ENCODE peak calls at places on chromosomes 5 and 9, in four cellular contexts. J is psoas muscle, T is stomach, N is K562. E is an unnamed sample.

GRCh38 chr9:13352451-13352979 is 73.0 kb upstream of the MPDZ start:
- DNase-seq in N (no peak), J (no peak), T (no peak), E (no peak)

GRCh38 chr9:81380504-81380903 is 308.8 kb downstream of the TLE1 start:
- DNase-seq in J (no peak), N (no peak), T (no peak), E (no peak)

GRCh38 chr5:149063017-149063687 is at the start of gene SH3TC2:
- DNase-seq in N (no peak), J (no peak), T (peak; percentile 26), E (peak; percentile 91)

GRCh38 chr5:9820696-9821449 is 190.7 kb upstream of the TAS2R1 start:
- DNase-seq in N (no peak), J (no peak), T (no peak), E (no peak)

GRCh38 chr5:151492729-151493128 is 45.3 kb downstream of the SLC36A1 start:
- DNase-seq in J (no peak), N (no peak), T (no peak), E (no peak)

GRCh38 chr9:128862401-128862851 is 19.3 kb downstream of the KYAT1 start:
- DNase-seq in T (peak; percentile 90), J (peak; percentile 38), N (no peak), E (no peak)

GRCh38 chr5:72860499-72860898 is 44.0 kb downstream of the TNPO1 start:
- DNase-seq in N (no peak), T (no peak), J (no peak), E (no peak)

GRCh38 chr5:181140766-181141165 is 6.6 kb upstream of the OR2V2 start:
- DNase-seq in J (no peak), N (no peak), T (no peak), E (no peak)

GRCh38 chr5:9498541-9499497 is 47.1 kb downstream of the SEMA5A start:
- DNase-seq in N (peak; percentile 38), J (no peak), T (no peak), E (peak; percentile 49)

GRCh38 chr5:130198927-130199326 is 294.7 kb downstream of the CHSY3 start:
- DNase-seq in N (no peak), T (no peak), J (no peak), E (peak; percentile 14)

GRCh38 chr9:128116104-128117083 is 11.1 kb downstream of the PTGES2 start:
- DNase-seq in N (no peak), T (peak; percentile 44), J (peak; percentile 13), E (no peak)

GRCh38 chr5:79255786-79256557 is 20.0 kb downstream of the JMY start:
- DNase-seq in T (peak; percentile 40), N (peak; percentile 27), J (no peak), E (peak; percentile 70)

GRCh38 chr5:66554211-66554610 is 42.0 kb upstream of the MAST4 start:
- DNase-seq in N (no peak), J (no peak), T (no peak), E (no peak)

GRCh38 chr5:132293992-132294727 is at the start of gene SLC22A4:
- DNase-seq in N (peak; percentile 90), T (peak; percentile 80), J (peak; percentile 95), E (peak; percentile 97)

GRCh38 chr9:136947955-136948510 is 3.0 kb downstream of the C8G start:
- DNase-seq in N (peak; percentile 38), J (peak; percentile 59), T (peak; percentile 60), E (peak; percentile 75)

GRCh38 chr5:71939452-71939932 is 167.8 kb upstream of the MAP1B start:
- DNase-seq in J (no peak), T (no peak), N (no peak), E (no peak)

GRCh38 chr9:107557236-107557990 is 67.8 kb upstream of the KLF4 start:
- DNase-seq in T (no peak), N (no peak), J (no peak), E (no peak)

GRCh38 chr5:121319292-121319691 is 532.4 kb upstream of the FTMT start:
- DNase-seq in N (no peak), T (no peak), J (no peak), E (no peak)

GRCh38 chr5:100790170-100790665 is 112.9 kb downstream of the ST8SIA4 start:
- DNase-seq in J (no peak), T (no peak), N (no peak), E (peak; percentile 50)

GRCh38 chr5:166909926-166910325 is 1381.5 kb upstream of the WWC1 start:
- DNase-seq in N (no peak), T (no peak), J (no peak), E (no peak)

GRCh38 chr5:170312666-170313065 is 15.1 kb upstream of the LCP2 start:
- DNase-seq in J (no peak), T (no peak), N (no peak), E (no peak)

GRCh38 chr5:93574041-93574938 is 6.7 kb downstream of the NR2F1-AS1 start:
- DNase-seq in N (no peak), J (no peak), T (no peak), E (no peak)

GRCh38 chr5:127442085-127442484 is 75.4 kb upstream of the PRRC1 start:
- DNase-seq in T (no peak), J (no peak), N (no peak), E (no peak)

GRCh38 chr9:124389146-124389939 is 25.9 kb downstream of the PSMB7 start:
- DNase-seq in T (no peak), J (no peak), N (no peak), E (no peak)

GRCh38 chr9:134945509-134946275 is 28.0 kb upstream of the FCN1 start:
- DNase-seq in N (no peak), T (no peak), J (no peak), E (no peak)

GRCh38 chr9:29422445-29422844 is 1849.2 kb upstream of the C9orf72 start:
- DNase-seq in T (no peak), J (no peak), N (no peak), E (no peak)

GRCh38 chr9:112169368-112169767 is 5.7 kb downstream of the SUSD1 start:
- DNase-seq in T (no peak), J (no peak), N (no peak), E (peak; percentile 63)

GRCh38 chr5:97194366-97194765 is 11.3 kb upstream of the RIOK2 start:
- DNase-seq in J (no peak), N (no peak), T (no peak), E (no peak)

GRCh38 chr5:53712327-53712726 is 151.9 kb downstream of the NDUFS4 start:
- DNase-seq in T (no peak), J (no peak), N (no peak), E (no peak)

GRCh38 chr5:150320048-150320555 is 17.4 kb upstream of the ARSI start:
- DNase-seq in J (peak; percentile 76), N (no peak), T (peak; percentile 30), E (no peak)

GRCh38 chr5:148829734-148830133 is 3.3 kb downstream of the ADRB2 start:
- DNase-seq in J (no peak), N (no peak), T (no peak), E (no peak)

GRCh38 chr5:54217826-54218503 is 92.4 kb downstream of the ARL15 start:
- DNase-seq in T (peak; percentile 27), N (peak; percentile 25), J (no peak), E (no peak)

GRCh38 chr5:90940227-90940995 is 381.8 kb downstream of the ADGRV1 start:
- DNase-seq in N (no peak), T (no peak), J (no peak), E (no peak)

GRCh38 chr5:80181618-80182211 is 74.1 kb downstream of the SERINC5 start:
- DNase-seq in J (no peak), N (no peak), T (peak; percentile 91), E (peak; percentile 93)

GRCh38 chr9:94719878-94720277 is 6.6 kb upstream of the AOPEP start:
- DNase-seq in J (no peak), N (no peak), T (no peak), E (no peak)

GRCh38 chr5:106784846-106785245 is 885.9 kb downstream of the EFNA5 start:
- DNase-seq in T (no peak), J (no peak), N (no peak), E (no peak)

GRCh38 chr5:113390224-113390623 is 44.6 kb downstream of the TSSK1B start:
- DNase-seq in J (no peak), T (no peak), N (no peak), E (no peak)

GRCh38 chr5:172169216-172169615 is 18.8 kb downstream of the STK10 start:
- DNase-seq in J (no peak), N (no peak), T (no peak), E (no peak)
- H3K4me1 ChIP-seq in J (peaks cover 35% of the 10 kb centered on the region), N (no peaks in the 10 kb centered on the region), T (peaks cover 8% of the 10 kb centered on the region), E (no peaks in the 10 kb centered on the region)

DNA sequence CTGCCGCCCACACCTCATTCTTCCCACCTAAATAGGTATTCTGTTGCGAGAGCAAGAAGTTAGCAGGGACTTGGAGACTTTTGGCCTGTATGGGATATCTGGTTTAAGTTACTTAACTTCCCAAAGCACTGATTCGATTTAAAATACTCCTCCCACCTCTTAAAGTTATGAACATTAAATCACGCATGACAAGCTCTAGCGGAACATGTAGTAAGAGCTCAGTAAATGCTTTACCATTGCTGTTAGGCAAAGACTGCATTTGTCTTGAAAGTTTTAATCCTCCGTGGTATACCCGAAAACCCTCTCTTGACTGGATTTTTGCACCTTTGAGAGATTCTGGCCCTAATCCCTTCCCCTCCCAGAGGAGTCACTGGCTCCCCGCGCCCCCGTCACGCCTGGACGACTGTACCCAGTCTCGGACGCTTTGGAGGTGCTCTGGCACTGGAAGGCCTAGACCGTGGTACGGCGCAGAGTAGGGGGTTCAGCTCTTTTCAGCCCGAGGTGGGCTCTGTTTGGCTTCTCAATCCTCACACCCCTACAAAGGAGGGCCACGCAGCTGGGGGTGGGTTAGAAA is 4.4 kb downstream of the GDNF start:
- DNase-seq in J (no peak), T (no peak), N (no peak), E (no peak)
- H3K4me3 ChIP-seq in J (peak overlapping the region; percentile 73), T (peak overlapping the region; percentile 38), N (no peak overlapping the region), E (no peak overlapping the region)

DNA sequence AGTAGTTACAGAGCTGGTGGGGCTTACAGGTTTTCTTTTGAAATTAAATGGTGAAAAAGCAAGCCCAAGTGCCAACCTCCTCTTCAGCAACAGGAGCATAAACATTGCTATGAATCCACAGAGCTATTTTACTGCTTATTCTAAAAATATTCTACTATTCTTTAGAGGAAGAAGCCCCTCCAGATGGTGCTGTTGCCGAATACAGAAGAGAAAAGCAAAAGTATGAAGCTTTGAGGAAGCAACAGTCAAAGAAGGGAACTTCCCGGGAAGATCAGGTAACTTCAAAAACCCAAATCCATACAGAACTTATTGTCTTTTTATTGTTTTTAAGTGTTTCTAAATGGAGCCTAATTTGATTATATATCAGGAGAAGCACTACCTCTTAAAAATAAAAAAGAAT is 202.8 kb downstream of the CWC27 start:
- DNase-seq in J (no peak), N (no peak), T (no peak), E (no peak)
- H3K4me1 ChIP-seq in J (no peaks in the 10 kb centered on the region), N (peaks cover 7% of the 10 kb centered on the region), T (no peaks in the 10 kb centered on the region), E (no peaks in the 10 kb centered on the region)

DNA sequence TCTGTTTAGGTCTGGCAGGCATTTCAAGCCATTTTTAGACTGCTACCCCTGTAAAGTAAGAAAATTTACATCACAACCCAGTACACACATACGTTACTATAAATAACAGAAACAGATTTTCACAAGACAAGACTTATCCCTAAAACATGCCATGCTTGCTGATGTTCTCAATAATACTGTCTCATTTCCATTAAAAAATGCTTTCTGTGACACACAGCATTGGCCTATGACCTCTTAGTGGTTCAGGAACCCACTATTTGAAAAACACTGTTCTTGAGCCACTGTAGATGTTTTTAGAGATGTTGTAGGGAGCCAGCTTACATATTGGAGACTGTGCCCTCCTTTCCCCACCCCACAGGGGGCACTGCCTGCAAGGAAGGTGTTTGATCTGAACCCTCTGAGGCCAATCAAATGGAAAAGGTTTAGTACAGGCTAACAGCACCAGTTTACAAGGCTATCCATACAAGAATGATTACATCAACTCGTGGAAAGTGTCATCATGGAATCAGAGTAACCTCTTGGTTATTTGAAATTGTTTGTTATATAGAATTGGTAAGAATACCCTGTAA is 30.8 kb downstream of the ZSWIM6 start:
- DNase-seq in J (no peak), N (no peak), T (no peak), E (no peak)
- H3K4me3 ChIP-seq in J (no peak overlapping the region), N (no peak overlapping the region), T (no peak overlapping the region), E (no peak overlapping the region)